ENCODE peak calls at places on chromosomes 12 and 14, in seven cellular contexts. One of them, this sample, is unnamed.

GRCh38 chr14:77003960-77004710 is 24.4 kb downstream of the IRF2BPL start:
- DNase-seq in occipital lobe: no peak
- DNase-seq in AG08396: no peak
- DNase-seq in GM13976: no peak
- DNase-seq in GM04503: no peak
- DNase-seq in stimulated activated CD4-positive, alpha-beta T cell treated with anti-CD3 and anti-CD28 coated beads, Interleukin-2, amount 100 ng/mL, for 24 hours: no peak
- DNase-seq in H1: no peak
- DNase-seq in this sample: no peak

GRCh38 chr14:51498411-51499227 is 153.1 kb upstream of the FRMD6 start:
- DNase-seq in stimulated activated CD4-positive, alpha-beta T cell treated with anti-CD3 and anti-CD28 coated beads, Interleukin-2, amount 100 ng/mL, for 24 hours: no peak
- DNase-seq in H1: no peak
- DNase-seq in AG08396: no peak
- DNase-seq in GM04503: no peak
- DNase-seq in occipital lobe: no peak
- DNase-seq in GM13976: no peak
- DNase-seq in this sample: no peak

GRCh38 chr14:22837059-22837749 is 819 bp downstream of the MMP14 start:
- DNase-seq in stimulated activated CD4-positive, alpha-beta T cell treated with anti-CD3 and anti-CD28 coated beads, Interleukin-2, amount 100 ng/mL, for 24 hours: peak; percentile 38
- DNase-seq in GM04503: no peak
- DNase-seq in H1: no peak
- DNase-seq in AG08396: peak; percentile 76
- DNase-seq in occipital lobe: no peak
- DNase-seq in GM13976: no peak
- DNase-seq in this sample: peak; percentile 39

GRCh38 chr12:109625131-109625559 is 51.6 kb downstream of the MVK start:
- DNase-seq in GM13976: no peak
- DNase-seq in stimulated activated CD4-positive, alpha-beta T cell treated with anti-CD3 and anti-CD28 coated beads, Interleukin-2, amount 100 ng/mL, for 24 hours: no peak
- DNase-seq in AG08396: peak; percentile 70
- DNase-seq in H1: no peak
- DNase-seq in occipital lobe: peak; percentile 89
- DNase-seq in GM04503: peak; percentile 18
- DNase-seq in this sample: peak; percentile 97

GRCh38 chr12:53551889-53552291 is 44.6 kb upstream of the NPFF start:
- DNase-seq in GM13976: no peak
- DNase-seq in AG08396: no peak
- DNase-seq in occipital lobe: no peak
- DNase-seq in H1: no peak
- DNase-seq in stimulated activated CD4-positive, alpha-beta T cell treated with anti-CD3 and anti-CD28 coated beads, Interleukin-2, amount 100 ng/mL, for 24 hours: no peak
- DNase-seq in GM04503: no peak
- DNase-seq in this sample: peak; percentile 56

GRCh38 chr12:98893601-98894411 is 248.7 kb downstream of the APAF1 start:
- DNase-seq in H1: no peak
- DNase-seq in GM04503: no peak
- DNase-seq in AG08396: no peak
- DNase-seq in stimulated activated CD4-positive, alpha-beta T cell treated with anti-CD3 and anti-CD28 coated beads, Interleukin-2, amount 100 ng/mL, for 24 hours: no peak
- DNase-seq in occipital lobe: no peak
- DNase-seq in GM13976: no peak
- DNase-seq in this sample: no peak

GRCh38 chr12:2395352-2395977 is 342.7 kb downstream of the CACNA1C start:
- DNase-seq in occipital lobe: no peak
- DNase-seq in H1: peak; percentile 41
- DNase-seq in AG08396: peak; percentile 57
- DNase-seq in GM13976: peak; percentile 57
- DNase-seq in GM04503: no peak
- DNase-seq in stimulated activated CD4-positive, alpha-beta T cell treated with anti-CD3 and anti-CD28 coated beads, Interleukin-2, amount 100 ng/mL, for 24 hours: peak; percentile 61
- DNase-seq in this sample: no peak

GRCh38 chr14:39025810-39026627 is 77.0 kb downstream of the SEC23A start:
- DNase-seq in occipital lobe: no peak
- DNase-seq in GM04503: no peak
- DNase-seq in stimulated activated CD4-positive, alpha-beta T cell treated with anti-CD3 and anti-CD28 coated beads, Interleukin-2, amount 100 ng/mL, for 24 hours: no peak
- DNase-seq in H1: no peak
- DNase-seq in GM13976: no peak
- DNase-seq in AG08396: no peak
- DNase-seq in this sample: no peak

GRCh38 chr14:85195872-85196477 is 334.0 kb upstream of the FLRT2 start:
- DNase-seq in H1: no peak
- DNase-seq in stimulated activated CD4-positive, alpha-beta T cell treated with anti-CD3 and anti-CD28 coated beads, Interleukin-2, amount 100 ng/mL, for 24 hours: no peak
- DNase-seq in occipital lobe: no peak
- DNase-seq in GM13976: no peak
- DNase-seq in GM04503: no peak
- DNase-seq in AG08396: peak; percentile 15
- DNase-seq in this sample: no peak

GRCh38 chr14:99539503-99539902 is 58.3 kb downstream of the CCNK start:
- DNase-seq in GM04503: no peak
- DNase-seq in AG08396: no peak
- DNase-seq in stimulated activated CD4-positive, alpha-beta T cell treated with anti-CD3 and anti-CD28 coated beads, Interleukin-2, amount 100 ng/mL, for 24 hours: no peak
- DNase-seq in GM13976: no peak
- DNase-seq in occipital lobe: no peak
- DNase-seq in H1: no peak
- DNase-seq in this sample: no peak

GRCh38 chr12:108985750-108986149 is 35.1 kb downstream of the SVOP start:
- DNase-seq in AG08396: no peak
- DNase-seq in occipital lobe: no peak
- DNase-seq in H1: no peak
- DNase-seq in stimulated activated CD4-positive, alpha-beta T cell treated with anti-CD3 and anti-CD28 coated beads, Interleukin-2, amount 100 ng/mL, for 24 hours: no peak
- DNase-seq in GM13976: no peak
- DNase-seq in GM04503: no peak
- DNase-seq in this sample: no peak

GRCh38 chr14:29123017-29123416 is 356.4 kb downstream of the FOXG1 start:
- DNase-seq in stimulated activated CD4-positive, alpha-beta T cell treated with anti-CD3 and anti-CD28 coated beads, Interleukin-2, amount 100 ng/mL, for 24 hours: no peak
- DNase-seq in GM13976: no peak
- DNase-seq in occipital lobe: no peak
- DNase-seq in H1: no peak
- DNase-seq in AG08396: no peak
- DNase-seq in GM04503: no peak
- DNase-seq in this sample: no peak

GRCh38 chr14:22847661-22848341 is 11.4 kb downstream of the MMP14 start:
- DNase-seq in AG08396: peak; percentile 75
- DNase-seq in occipital lobe: no peak
- DNase-seq in H1: no peak
- DNase-seq in GM13976: peak; percentile 50
- DNase-seq in GM04503: no peak
- DNase-seq in stimulated activated CD4-positive, alpha-beta T cell treated with anti-CD3 and anti-CD28 coated beads, Interleukin-2, amount 100 ng/mL, for 24 hours: no peak
- DNase-seq in this sample: no peak

GRCh38 chr12:4112290-4112689 is 161.3 kb upstream of the CCND2 start:
- DNase-seq in GM13976: peak; percentile 42
- DNase-seq in AG08396: no peak
- DNase-seq in H1: no peak
- DNase-seq in GM04503: no peak
- DNase-seq in stimulated activated CD4-positive, alpha-beta T cell treated with anti-CD3 and anti-CD28 coated beads, Interleukin-2, amount 100 ng/mL, for 24 hours: no peak
- DNase-seq in occipital lobe: no peak
- DNase-seq in this sample: no peak

GRCh38 chr14:63388766-63389431 is 70.2 kb upstream of the GPHB5 start:
- DNase-seq in stimulated activated CD4-positive, alpha-beta T cell treated with anti-CD3 and anti-CD28 coated beads, Interleukin-2, amount 100 ng/mL, for 24 hours: peak; percentile 70
- DNase-seq in AG08396: peak; percentile 60
- DNase-seq in GM13976: peak; percentile 52
- DNase-seq in occipital lobe: no peak
- DNase-seq in GM04503: no peak
- DNase-seq in H1: peak; percentile 25
- DNase-seq in this sample: peak; percentile 77